ENCODE peak calls at places on chromosomes 7 and 10, in four cellular contexts. One of them, this sample, is unnamed.

GRCh38 chr10:125010362-125010761 is 68.4 kb downstream of the ZRANB1 start:
- DNase-seq in IMR-90: no peak
- DNase-seq in keratinocyte: no peak
- DNase-seq in prostate gland: no peak
- DNase-seq in this sample: no peak

GRCh38 chr7:47453093-47454056 is 128.5 kb downstream of the TNS3 start:
- DNase-seq in prostate gland: peak; percentile 22
- DNase-seq in keratinocyte: no peak
- DNase-seq in IMR-90: peak; percentile 98
- DNase-seq in this sample: peak; percentile 77

GRCh38 chr7:93914581-93915066 is 6.9 kb upstream of the GNG11 start:
- DNase-seq in IMR-90: peak; percentile 71
- DNase-seq in prostate gland: no peak
- DNase-seq in keratinocyte: no peak
- DNase-seq in this sample: no peak

GRCh38 chr7:148556892-148557291 is 33.7 kb upstream of the C7orf33 start:
- DNase-seq in prostate gland: no peak
- DNase-seq in IMR-90: no peak
- DNase-seq in keratinocyte: no peak
- DNase-seq in this sample: no peak

GRCh38 chr7:24910551-24911212 is 69.3 kb downstream of the OSBPL3 start:
- DNase-seq in IMR-90: no peak
- DNase-seq in keratinocyte: no peak
- DNase-seq in prostate gland: no peak
- DNase-seq in this sample: no peak

GRCh38 chr7:43586251-43586900 is 3.5 kb downstream of the STK17A start:
- DNase-seq in IMR-90: peak; percentile 49
- DNase-seq in keratinocyte: no peak
- DNase-seq in prostate gland: no peak
- DNase-seq in this sample: no peak

GRCh38 chr10:17026686-17027485 is 102.7 kb downstream of the CUBN start:
- DNase-seq in prostate gland: no peak
- DNase-seq in IMR-90: peak; percentile 32
- DNase-seq in keratinocyte: no peak
- DNase-seq in this sample: no peak

GRCh38 chr10:77927343-77928256 is 1.0 kb upstream of the DLG5 start:
- DNase-seq in prostate gland: no peak
- DNase-seq in IMR-90: no peak
- DNase-seq in keratinocyte: no peak
- DNase-seq in this sample: no peak

GRCh38 chr7:84069036-84069435 is 125.6 kb downstream of the SEMA3A start:
- DNase-seq in IMR-90: no peak
- DNase-seq in keratinocyte: no peak
- DNase-seq in prostate gland: no peak
- DNase-seq in this sample: no peak

GRCh38 chr7:70634610-70635068 is 497.3 kb upstream of the GALNT17 start:
- DNase-seq in IMR-90: peak; percentile 98
- DNase-seq in keratinocyte: no peak
- DNase-seq in prostate gland: no peak
- DNase-seq in this sample: peak; percentile 80

GRCh38 chr10:962342-962741 is 25.9 kb upstream of the GTPBP4 start:
- DNase-seq in keratinocyte: no peak
- DNase-seq in IMR-90: no peak
- DNase-seq in prostate gland: no peak
- DNase-seq in this sample: no peak

GRCh38 chr10:124998624-124999291 is 56.8 kb downstream of the ZRANB1 start:
- DNase-seq in IMR-90: no peak
- DNase-seq in keratinocyte: no peak
- DNase-seq in prostate gland: no peak
- DNase-seq in this sample: no peak

GRCh38 chr7:22563115-22563514 is 63.1 kb upstream of the STEAP1B start:
- DNase-seq in keratinocyte: no peak
- DNase-seq in IMR-90: peak; percentile 7
- DNase-seq in prostate gland: no peak
- DNase-seq in this sample: no peak

GRCh38 chr7:13778967-13779366 is 210.5 kb downstream of the ETV1 start:
- DNase-seq in keratinocyte: peak; percentile 17
- DNase-seq in IMR-90: peak; percentile 35
- DNase-seq in prostate gland: no peak
- DNase-seq in this sample: no peak

GRCh38 chr10:103636996-103637395 is 143.5 kb downstream of the NEURL1 start:
- DNase-seq in IMR-90: peak; percentile 43
- DNase-seq in keratinocyte: no peak
- DNase-seq in prostate gland: no peak
- DNase-seq in this sample: no peak

GRCh38 chr7:66267249-66267648 is 62.1 kb downstream of the TPST1 start:
- DNase-seq in IMR-90: peak; percentile 91
- DNase-seq in prostate gland: peak; percentile 10
- DNase-seq in keratinocyte: no peak
- DNase-seq in this sample: peak; percentile 66

GRCh38 chr10:107141539-107142061 is 22.9 kb downstream of the SORCS1 start:
- DNase-seq in IMR-90: no peak
- DNase-seq in prostate gland: no peak
- DNase-seq in keratinocyte: no peak
- DNase-seq in this sample: no peak

GRCh38 chr10:33129181-33129928 is 171.3 kb upstream of the ITGB1 start:
- DNase-seq in keratinocyte: peak; percentile 32
- DNase-seq in IMR-90: peak; percentile 95
- DNase-seq in prostate gland: no peak
- DNase-seq in this sample: no peak

GRCh38 chr7:122273117-122273516 is 31.4 kb downstream of the FEZF1 start:
- DNase-seq in prostate gland: no peak
- DNase-seq in keratinocyte: no peak
- DNase-seq in IMR-90: no peak
- DNase-seq in this sample: no peak

GRCh38 chr7:74467876-74468275 is 14.2 kb downstream of the GTF2IRD1 start:
- DNase-seq in prostate gland: no peak
- DNase-seq in IMR-90: no peak
- DNase-seq in keratinocyte: no peak
- DNase-seq in this sample: no peak

GRCh38 chr10:52308251-52309031 is 5.6 kb upstream of the DKK1 start:
- DNase-seq in keratinocyte: no peak
- DNase-seq in prostate gland: peak; percentile 62
- DNase-seq in IMR-90: peak; percentile 78
- DNase-seq in this sample: no peak

GRCh38 chr10:114259825-114260224 is 20.8 kb downstream of the VWA2 start:
- DNase-seq in prostate gland: no peak
- DNase-seq in keratinocyte: no peak
- DNase-seq in IMR-90: peak; percentile 21
- DNase-seq in this sample: no peak

GRCh38 chr7:126881315-126881714 is 371.4 kb downstream of the GRM8 start:
- DNase-seq in IMR-90: no peak
- DNase-seq in keratinocyte: no peak
- DNase-seq in prostate gland: no peak
- DNase-seq in this sample: no peak

GRCh38 chr10:14507156-14507555 is 176.4 kb upstream of the FRMD4A start:
- DNase-seq in keratinocyte: no peak
- DNase-seq in IMR-90: no peak
- DNase-seq in prostate gland: no peak
- DNase-seq in this sample: no peak

GRCh38 chr10:58513189-58514101 is 773 bp downstream of the BICC1 start:
- DNase-seq in keratinocyte: no peak
- DNase-seq in IMR-90: peak; percentile 84
- DNase-seq in prostate gland: peak; percentile 22
- DNase-seq in this sample: peak; percentile 64

GRCh38 chr10:90293629-90294028 is 564.2 kb downstream of the HTR7 start:
- DNase-seq in prostate gland: no peak
- DNase-seq in IMR-90: no peak
- DNase-seq in keratinocyte: no peak
- DNase-seq in this sample: no peak

GRCh38 chr7:92843034-92843760 is 6.8 kb upstream of the CDK6 start:
- DNase-seq in prostate gland: no peak
- DNase-seq in IMR-90: peak; percentile 62
- DNase-seq in keratinocyte: no peak
- DNase-seq in this sample: no peak

GRCh38 chr7:151206914-151207313 is 3.4 kb downstream of the H2BK1 start:
- DNase-seq in IMR-90: no peak
- DNase-seq in prostate gland: no peak
- DNase-seq in keratinocyte: no peak
- DNase-seq in this sample: no peak

GRCh38 chr10:5620966-5621365 is 45.4 kb downstream of the ASB13 start:
- DNase-seq in prostate gland: no peak
- DNase-seq in keratinocyte: no peak
- DNase-seq in IMR-90: no peak
- DNase-seq in this sample: no peak

GRCh38 chr10:101879456-101880189 is 36.0 kb upstream of the KCNIP2 start:
- DNase-seq in keratinocyte: no peak
- DNase-seq in prostate gland: no peak
- DNase-seq in IMR-90: peak; percentile 97
- DNase-seq in this sample: no peak

GRCh38 chr7:104207348-104207730 is 474 bp downstream of the ORC5 start:
- DNase-seq in IMR-90: peak; percentile 12
- DNase-seq in prostate gland: no peak
- DNase-seq in keratinocyte: no peak
- DNase-seq in this sample: no peak

GRCh38 chr10:129122846-129123245 is 344.2 kb upstream of the MGMT start:
- DNase-seq in keratinocyte: no peak
- DNase-seq in IMR-90: no peak
- DNase-seq in prostate gland: no peak
- DNase-seq in this sample: no peak

GRCh38 chr10:50310560-50311174 is 59.4 kb upstream of the ASAH2 start:
- DNase-seq in keratinocyte: no peak
- DNase-seq in IMR-90: no peak
- DNase-seq in prostate gland: no peak
- DNase-seq in this sample: no peak

GRCh38 chr10:61749271-61749670 is 86.5 kb downstream of the CABCOCO1 start:
- DNase-seq in keratinocyte: no peak
- DNase-seq in IMR-90: no peak
- DNase-seq in prostate gland: no peak
- DNase-seq in this sample: no peak

DNA sequence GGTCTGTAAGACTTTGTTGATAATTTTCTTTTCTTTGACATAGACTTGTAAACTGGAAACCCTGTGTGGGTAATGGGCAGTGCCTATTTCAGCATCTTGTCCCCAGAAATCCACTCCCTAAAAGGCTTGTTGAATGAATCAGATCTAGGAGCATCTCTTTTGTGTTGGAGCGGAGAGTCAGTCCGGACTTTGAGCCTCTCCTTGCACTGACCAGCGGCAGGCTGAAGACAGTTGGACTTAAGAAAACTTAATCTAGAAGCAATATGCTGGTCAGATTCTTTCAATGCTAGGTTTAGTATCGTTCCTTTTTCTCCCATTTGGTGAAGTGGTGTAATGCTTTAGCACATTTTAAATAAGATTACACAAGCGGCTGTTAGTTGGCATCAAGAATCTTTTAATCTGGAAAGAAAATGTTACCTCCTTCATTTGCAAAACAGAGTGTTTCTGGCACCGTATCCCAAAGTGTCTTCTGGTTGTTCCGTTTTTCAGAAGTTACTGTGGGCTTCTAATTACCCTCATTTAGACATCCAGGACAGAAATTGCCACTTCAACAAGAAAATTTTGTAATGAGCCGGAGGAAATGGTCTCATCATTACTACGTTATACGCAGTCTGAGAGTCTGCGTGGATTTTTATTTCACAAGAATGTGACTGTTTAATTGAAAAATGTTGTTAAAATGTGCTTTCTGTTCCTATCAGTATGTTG is 74.7 kb downstream of the CUX1 start:
- DNase-seq in IMR-90: no peak
- DNase-seq in keratinocyte: no peak
- DNase-seq in prostate gland: no peak
- DNase-seq in this sample: no peak
- H3K4me3 ChIP-seq in IMR-90: no peak overlapping the region
- H3K4me3 ChIP-seq in keratinocyte: no peak overlapping the region
- H3K4me3 ChIP-seq in prostate gland: no peak overlapping the region
- H3K4me3 ChIP-seq in this sample: no peak overlapping the region

DNA sequence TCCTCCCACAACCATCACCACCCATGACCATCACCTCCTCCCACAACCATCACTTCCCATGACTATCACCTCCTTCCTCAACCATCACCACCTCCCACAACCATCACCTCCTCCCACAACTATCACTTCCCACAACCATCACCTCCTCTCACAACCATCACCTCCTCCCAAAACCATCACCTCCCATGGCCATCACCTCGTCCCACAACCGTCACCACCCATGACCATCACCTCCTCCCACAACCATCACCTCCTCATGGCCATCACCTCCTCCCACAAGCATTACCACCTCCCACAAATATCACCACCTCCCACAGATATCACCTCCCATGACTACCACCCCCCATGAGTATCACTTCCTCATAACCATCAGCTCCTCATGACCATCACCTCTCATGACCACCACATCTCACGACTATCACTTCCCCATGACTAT is 52.2 kb downstream of the PDGFA start:
- DNase-seq in keratinocyte: no peak
- DNase-seq in IMR-90: no peak
- DNase-seq in prostate gland: no peak
- DNase-seq in this sample: no peak
- TF ChIP-seq CTCF in keratinocyte: no peak
- TF ChIP-seq CTCF in IMR-90: no peak
- TF ChIP-seq CTCF in prostate gland: no peak
- TF ChIP-seq CTCF in this sample: no peak

DNA sequence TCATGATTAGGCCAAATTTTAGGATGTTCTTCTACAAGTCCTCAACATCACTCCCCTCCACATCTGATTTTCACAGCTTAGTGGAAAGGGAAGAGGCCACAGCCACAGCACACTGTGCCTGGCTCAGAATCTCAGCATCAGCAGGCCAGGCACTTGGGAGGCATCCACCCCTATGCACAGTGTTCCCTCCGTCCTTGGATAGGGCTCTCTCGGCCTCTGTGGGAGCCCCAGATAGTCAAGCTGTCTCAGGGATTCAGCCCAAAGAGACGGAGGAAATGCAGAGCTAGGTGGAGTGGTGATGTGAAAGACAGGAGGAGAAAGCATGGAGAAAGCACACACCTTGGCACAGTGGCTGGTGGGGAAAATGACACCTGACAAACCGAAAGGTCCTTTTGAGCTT is 1.3 kb downstream of the RBP4 start:
- DNase-seq in keratinocyte: no peak
- DNase-seq in IMR-90: no peak
- DNase-seq in prostate gland: no peak
- DNase-seq in this sample: no peak
- H3K36me3 ChIP-seq in keratinocyte: no peaks in the 10 kb centered on the region
- H3K36me3 ChIP-seq in IMR-90: no peaks in the 10 kb centered on the region
- H3K36me3 ChIP-seq in prostate gland: no peaks in the 10 kb centered on the region
- H3K36me3 ChIP-seq in this sample: no peaks in the 10 kb centered on the region

GRCh38 chr10:121880842-121881423 is 46.9 kb downstream of the ATE1 start:
- DNase-seq in prostate gland: no peak
- DNase-seq in keratinocyte: no peak
- DNase-seq in IMR-90: no peak
- DNase-seq in this sample: no peak
- H3K4me3 ChIP-seq in prostate gland: no peak overlapping the region
- H3K4me3 ChIP-seq in keratinocyte: no peak overlapping the region
- H3K4me3 ChIP-seq in IMR-90: no peak overlapping the region
- H3K4me3 ChIP-seq in this sample: no peak overlapping the region

GRCh38 chr7:157238087-157238486 is 98.7 kb upstream of the DNAJB6 start:
- DNase-seq in prostate gland: no peak
- DNase-seq in keratinocyte: no peak
- DNase-seq in IMR-90: no peak
- DNase-seq in this sample: no peak
- TF ChIP-seq CTCF in prostate gland: no peak
- TF ChIP-seq CTCF in keratinocyte: peak; percentile 46
- TF ChIP-seq CTCF in IMR-90: no peak
- TF ChIP-seq CTCF in this sample: peak; percentile 20

GRCh38 chr7:115995701-115996100 is 34.9 kb downstream of the TFEC start:
- DNase-seq in keratinocyte: no peak
- DNase-seq in prostate gland: no peak
- DNase-seq in IMR-90: no peak
- DNase-seq in this sample: no peak

GRCh38 chr7:115997221-115997620 is 33.3 kb downstream of the TFEC start:
- DNase-seq in IMR-90: no peak
- DNase-seq in keratinocyte: no peak
- DNase-seq in prostate gland: no peak
- DNase-seq in this sample: no peak
- H3K36me3 ChIP-seq in IMR-90: no peaks in the 10 kb centered on the region
- H3K36me3 ChIP-seq in keratinocyte: no peaks in the 10 kb centered on the region
- H3K36me3 ChIP-seq in prostate gland: no peaks in the 10 kb centered on the region
- H3K36me3 ChIP-seq in this sample: no peaks in the 10 kb centered on the region